ENCODE peak calls at places on chromosomes 11 and 22, in eight cellular contexts. One of them, this sample, is unnamed.

GRCh38 chr22:45053571-45053970 is 43.8 kb upstream of the PHF21B start:
- DNase-seq in CD8-positive, alpha-beta memory T cell: no peak
- DNase-seq in lung: no peak
- DNase-seq in neural progenitor cell: no peak
- DNase-seq in cardiac muscle cell: no peak
- DNase-seq in CD4-positive, alpha-beta T cell: no peak
- DNase-seq in caudate nucleus: no peak
- DNase-seq in uterus: no peak
- DNase-seq in this sample: no peak

GRCh38 chr11:103676413-103676812 is 360.0 kb upstream of the DDI1 start:
- DNase-seq in CD8-positive, alpha-beta memory T cell: no peak
- DNase-seq in lung: no peak
- DNase-seq in neural progenitor cell: no peak
- DNase-seq in cardiac muscle cell: no peak
- DNase-seq in CD4-positive, alpha-beta T cell: no peak
- DNase-seq in caudate nucleus: no peak
- DNase-seq in uterus: no peak
- DNase-seq in this sample: no peak

GRCh38 chr11:73077454-73077853 is 64.7 kb downstream of the FCHSD2 start:
- DNase-seq in CD8-positive, alpha-beta memory T cell: no peak
- DNase-seq in lung: no peak
- DNase-seq in neural progenitor cell: no peak
- DNase-seq in cardiac muscle cell: no peak
- DNase-seq in CD4-positive, alpha-beta T cell: no peak
- DNase-seq in caudate nucleus: no peak
- DNase-seq in uterus: no peak
- DNase-seq in this sample: no peak

GRCh38 chr11:57248780-57249383 is 11.8 kb upstream of the APLNR start:
- DNase-seq in CD8-positive, alpha-beta memory T cell: no peak
- DNase-seq in lung: peak
- DNase-seq in neural progenitor cell: peak
- DNase-seq in cardiac muscle cell: peak
- DNase-seq in CD4-positive, alpha-beta T cell: no peak
- DNase-seq in caudate nucleus: peak
- DNase-seq in uterus: peak
- DNase-seq in this sample: peak

GRCh38 chr11:108984548-108984947 is 319.7 kb downstream of the DDX10 start:
- DNase-seq in CD8-positive, alpha-beta memory T cell: no peak
- DNase-seq in lung: no peak
- DNase-seq in neural progenitor cell: no peak
- DNase-seq in cardiac muscle cell: no peak
- DNase-seq in CD4-positive, alpha-beta T cell: no peak
- DNase-seq in caudate nucleus: no peak
- DNase-seq in uterus: no peak
- DNase-seq in this sample: no peak

GRCh38 chr11:74141274-74141695 is 29.5 kb downstream of the C2CD3 start:
- DNase-seq in CD8-positive, alpha-beta memory T cell: no peak
- DNase-seq in lung: no peak
- DNase-seq in neural progenitor cell: peak
- DNase-seq in cardiac muscle cell: no peak
- DNase-seq in CD4-positive, alpha-beta T cell: no peak
- DNase-seq in caudate nucleus: no peak
- DNase-seq in uterus: no peak
- DNase-seq in this sample: no peak

GRCh38 chr22:46703996-46704370 is 34.1 kb downstream of the CERK start:
- DNase-seq in CD8-positive, alpha-beta memory T cell: no peak
- DNase-seq in lung: no peak
- DNase-seq in neural progenitor cell: no peak
- DNase-seq in cardiac muscle cell: no peak
- DNase-seq in CD4-positive, alpha-beta T cell: no peak
- DNase-seq in caudate nucleus: no peak
- DNase-seq in uterus: no peak
- DNase-seq in this sample: no peak

GRCh38 chr11:60700689-60701508 is 1.5 kb downstream of the MS4A8 start:
- DNase-seq in CD8-positive, alpha-beta memory T cell: no peak
- DNase-seq in lung: peak
- DNase-seq in neural progenitor cell: peak
- DNase-seq in cardiac muscle cell: peak
- DNase-seq in CD4-positive, alpha-beta T cell: no peak
- DNase-seq in caudate nucleus: no peak
- DNase-seq in uterus: no peak
- DNase-seq in this sample: no peak

GRCh38 chr11:120750647-120751419 is 239.3 kb downstream of the GRIK4 start:
- DNase-seq in CD8-positive, alpha-beta memory T cell: no peak
- DNase-seq in lung: no peak
- DNase-seq in neural progenitor cell: no peak
- DNase-seq in cardiac muscle cell: no peak
- DNase-seq in CD4-positive, alpha-beta T cell: no peak
- DNase-seq in caudate nucleus: no peak
- DNase-seq in uterus: no peak
- DNase-seq in this sample: no peak

GRCh38 chr11:67680701-67681472 is 6.5 kb upstream of the ALDH3B2 start:
- DNase-seq in CD8-positive, alpha-beta memory T cell: no peak
- DNase-seq in lung: no peak
- DNase-seq in neural progenitor cell: no peak
- DNase-seq in cardiac muscle cell: no peak
- DNase-seq in CD4-positive, alpha-beta T cell: no peak
- DNase-seq in caudate nucleus: no peak
- DNase-seq in uterus: no peak
- DNase-seq in this sample: no peak

GRCh38 chr11:86869966-86870570 is 69.7 kb downstream of the PRSS23 start:
- DNase-seq in CD8-positive, alpha-beta memory T cell: peak
- DNase-seq in lung: peak
- DNase-seq in neural progenitor cell: peak
- DNase-seq in cardiac muscle cell: peak
- DNase-seq in CD4-positive, alpha-beta T cell: peak
- DNase-seq in caudate nucleus: no peak
- DNase-seq in uterus: peak
- DNase-seq in this sample: peak

GRCh38 chr11:76025068-76025467 is 181.2 kb downstream of the WNT11 start:
- DNase-seq in CD8-positive, alpha-beta memory T cell: no peak
- DNase-seq in lung: no peak
- DNase-seq in neural progenitor cell: no peak
- DNase-seq in cardiac muscle cell: no peak
- DNase-seq in CD4-positive, alpha-beta T cell: no peak
- DNase-seq in caudate nucleus: no peak
- DNase-seq in uterus: no peak
- DNase-seq in this sample: no peak

GRCh38 chr22:40233886-40234285 is 56.2 kb downstream of the TNRC6B start:
- DNase-seq in CD8-positive, alpha-beta memory T cell: no peak
- DNase-seq in lung: no peak
- DNase-seq in neural progenitor cell: no peak
- DNase-seq in cardiac muscle cell: no peak
- DNase-seq in CD4-positive, alpha-beta T cell: no peak
- DNase-seq in caudate nucleus: no peak
- DNase-seq in uterus: no peak
- DNase-seq in this sample: no peak

GRCh38 chr11:83021780-83022125 is 49.9 kb downstream of the RAB30 start:
- DNase-seq in CD8-positive, alpha-beta memory T cell: no peak
- DNase-seq in lung: no peak
- DNase-seq in neural progenitor cell: no peak
- DNase-seq in cardiac muscle cell: no peak
- DNase-seq in CD4-positive, alpha-beta T cell: no peak
- DNase-seq in caudate nucleus: no peak
- DNase-seq in uterus: no peak
- DNase-seq in this sample: no peak
- H3K27ac ChIP-seq in CD8-positive, alpha-beta memory T cell: no peak
- H3K27ac ChIP-seq in lung: no peak
- H3K27ac ChIP-seq in neural progenitor cell: no peak
- H3K27ac ChIP-seq in cardiac muscle cell: no peak
- H3K27ac ChIP-seq in CD4-positive, alpha-beta T cell: no peak
- H3K27ac ChIP-seq in caudate nucleus: no peak
- H3K27ac ChIP-seq in uterus: no peak
- H3K27ac ChIP-seq in this sample: peak

DNA sequence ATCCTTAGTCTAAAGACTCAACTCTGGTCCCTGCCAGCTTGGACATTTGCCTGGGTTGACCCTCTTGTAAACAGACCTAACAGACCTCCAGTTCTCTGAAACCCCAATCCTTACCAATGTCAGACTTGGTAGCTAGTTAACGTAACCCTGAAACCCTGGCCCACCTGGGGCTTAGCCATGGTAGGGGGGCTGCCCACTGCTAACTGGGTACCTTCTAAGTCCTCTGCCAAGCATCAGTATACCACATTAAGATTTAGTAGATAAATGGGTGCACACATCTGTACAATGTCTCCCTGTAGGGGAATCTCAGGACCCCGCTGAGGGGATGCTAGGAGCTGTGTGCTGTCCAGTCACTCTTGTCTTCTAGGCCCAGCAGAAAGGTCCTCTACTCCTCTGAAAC is 29.9 kb upstream of the TH start:
- DNase-seq in CD8-positive, alpha-beta memory T cell: no peak
- DNase-seq in lung: no peak
- DNase-seq in neural progenitor cell: no peak
- DNase-seq in cardiac muscle cell: no peak
- DNase-seq in CD4-positive, alpha-beta T cell: no peak
- DNase-seq in caudate nucleus: no peak
- DNase-seq in uterus: no peak
- DNase-seq in this sample: no peak
- H3K27ac ChIP-seq in CD8-positive, alpha-beta memory T cell: no peak
- H3K27ac ChIP-seq in lung: no peak
- H3K27ac ChIP-seq in neural progenitor cell: no peak
- H3K27ac ChIP-seq in cardiac muscle cell: no peak
- H3K27ac ChIP-seq in CD4-positive, alpha-beta T cell: no peak
- H3K27ac ChIP-seq in caudate nucleus: no peak
- H3K27ac ChIP-seq in uterus: no peak
- H3K27ac ChIP-seq in this sample: no peak

GRCh38 chr22:49968831-49969661 is 8.5 kb downstream of the PIM3 start:
- DNase-seq in CD8-positive, alpha-beta memory T cell: no peak
- DNase-seq in lung: no peak
- DNase-seq in neural progenitor cell: peak
- DNase-seq in cardiac muscle cell: no peak
- DNase-seq in CD4-positive, alpha-beta T cell: no peak
- DNase-seq in caudate nucleus: no peak
- DNase-seq in uterus: peak
- DNase-seq in this sample: no peak

GRCh38 chr22:49967333-49968241 is 7.0 kb downstream of the PIM3 start:
- DNase-seq in CD8-positive, alpha-beta memory T cell: no peak
- DNase-seq in lung: peak
- DNase-seq in neural progenitor cell: peak
- DNase-seq in cardiac muscle cell: peak
- DNase-seq in CD4-positive, alpha-beta T cell: no peak
- DNase-seq in caudate nucleus: no peak
- DNase-seq in uterus: peak
- DNase-seq in this sample: peak

GRCh38 chr22:49969751-49970527 is 9.4 kb downstream of the PIM3 start:
- DNase-seq in CD8-positive, alpha-beta memory T cell: no peak
- DNase-seq in lung: no peak
- DNase-seq in neural progenitor cell: no peak
- DNase-seq in cardiac muscle cell: no peak
- DNase-seq in CD4-positive, alpha-beta T cell: no peak
- DNase-seq in caudate nucleus: no peak
- DNase-seq in uterus: peak
- DNase-seq in this sample: no peak

GRCh38 chr22:49966716-49967332 is 6.3 kb downstream of the PIM3 start:
- DNase-seq in CD8-positive, alpha-beta memory T cell: no peak
- DNase-seq in lung: peak
- DNase-seq in neural progenitor cell: peak
- DNase-seq in cardiac muscle cell: peak
- DNase-seq in CD4-positive, alpha-beta T cell: no peak
- DNase-seq in caudate nucleus: no peak
- DNase-seq in uterus: peak
- DNase-seq in this sample: no peak

GRCh38 chr22:49968313-49968830 is 7.8 kb downstream of the PIM3 start:
- DNase-seq in CD8-positive, alpha-beta memory T cell: no peak
- DNase-seq in lung: no peak
- DNase-seq in neural progenitor cell: no peak
- DNase-seq in cardiac muscle cell: no peak
- DNase-seq in CD4-positive, alpha-beta T cell: no peak
- DNase-seq in caudate nucleus: no peak
- DNase-seq in uterus: no peak
- DNase-seq in this sample: no peak
- H3K27ac ChIP-seq in CD8-positive, alpha-beta memory T cell: no peak
- H3K27ac ChIP-seq in lung: peak
- H3K27ac ChIP-seq in neural progenitor cell: no peak
- H3K27ac ChIP-seq in cardiac muscle cell: peak
- H3K27ac ChIP-seq in CD4-positive, alpha-beta T cell: no peak
- H3K27ac ChIP-seq in caudate nucleus: peak
- H3K27ac ChIP-seq in uterus: peak
- H3K27ac ChIP-seq in this sample: peak

DNA sequence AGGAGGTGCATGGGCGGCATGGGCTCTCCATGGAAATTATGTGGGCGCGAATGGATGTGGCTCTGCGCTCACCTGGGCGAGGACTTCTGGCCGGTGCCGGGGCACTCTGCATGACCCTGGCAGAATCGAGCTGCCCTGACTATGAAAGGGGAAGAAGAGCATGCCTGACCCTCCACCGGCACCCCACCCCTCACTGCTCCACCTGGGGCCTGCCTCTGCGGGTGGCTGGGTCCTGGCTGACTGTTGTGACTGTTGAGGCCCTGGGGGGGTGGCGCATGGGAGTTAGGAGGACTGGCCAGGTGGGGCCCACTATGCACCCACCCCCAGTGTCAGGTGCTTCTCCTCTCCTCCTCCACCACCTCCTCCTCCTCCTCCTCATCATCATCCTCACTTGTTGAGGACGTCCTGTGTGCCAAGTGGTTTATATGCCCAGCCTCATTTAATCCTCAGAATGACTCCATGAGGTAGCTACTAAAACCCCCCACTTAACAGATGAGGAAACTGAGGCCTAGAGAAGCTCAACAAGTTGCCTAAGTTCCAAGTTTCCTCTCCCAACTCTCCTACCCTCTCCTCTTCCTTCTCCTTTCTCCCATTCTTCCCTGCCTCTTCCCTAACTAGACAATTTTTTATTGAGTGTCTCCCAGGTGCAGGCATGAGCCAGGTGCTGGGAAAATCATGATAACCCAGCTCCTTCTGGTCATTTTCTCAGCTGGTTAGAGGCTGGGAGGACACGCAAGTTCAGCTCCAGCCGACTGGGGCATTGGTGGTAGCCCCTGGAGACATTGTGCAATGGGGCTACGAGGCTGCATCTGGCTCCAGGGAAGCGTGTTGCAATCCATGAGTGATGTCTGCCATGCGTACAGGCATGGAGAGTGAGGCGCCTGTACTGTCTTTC is 2.3 kb downstream of the MYEOV start:
- DNase-seq in CD8-positive, alpha-beta memory T cell: no peak
- DNase-seq in lung: peak
- DNase-seq in neural progenitor cell: no peak
- DNase-seq in cardiac muscle cell: no peak
- DNase-seq in CD4-positive, alpha-beta T cell: no peak
- DNase-seq in caudate nucleus: no peak
- DNase-seq in uterus: no peak
- DNase-seq in this sample: peak
- H3K27ac ChIP-seq in CD8-positive, alpha-beta memory T cell: peak
- H3K27ac ChIP-seq in lung: peak
- H3K27ac ChIP-seq in neural progenitor cell: no peak
- H3K27ac ChIP-seq in cardiac muscle cell: no peak
- H3K27ac ChIP-seq in CD4-positive, alpha-beta T cell: no peak
- H3K27ac ChIP-seq in caudate nucleus: peak
- H3K27ac ChIP-seq in uterus: no peak
- H3K27ac ChIP-seq in this sample: no peak

DNA sequence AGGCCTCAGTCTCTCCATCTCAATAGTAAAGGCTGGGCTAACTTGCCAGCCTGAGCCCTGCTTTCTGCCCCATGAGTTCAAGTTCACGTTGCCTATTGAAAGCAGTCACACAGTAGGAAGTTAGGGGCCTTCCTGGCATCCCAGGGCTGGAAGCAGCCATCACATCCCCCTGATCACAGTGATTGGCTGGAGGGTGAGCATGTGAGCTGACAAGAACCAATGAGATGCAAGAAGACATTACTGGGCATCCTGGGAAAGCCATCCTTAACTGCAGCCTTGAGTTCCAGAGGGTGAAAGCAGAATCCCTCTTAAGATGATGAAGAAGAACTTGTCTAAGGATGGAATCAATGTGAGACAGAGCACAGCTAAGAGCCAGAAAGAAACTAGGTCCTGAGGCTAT is 29.0 kb downstream of the IRAG1 start:
- DNase-seq in CD8-positive, alpha-beta memory T cell: no peak
- DNase-seq in lung: no peak
- DNase-seq in neural progenitor cell: no peak
- DNase-seq in cardiac muscle cell: no peak
- DNase-seq in CD4-positive, alpha-beta T cell: no peak
- DNase-seq in caudate nucleus: no peak
- DNase-seq in uterus: no peak
- DNase-seq in this sample: no peak
- H3K27ac ChIP-seq in CD8-positive, alpha-beta memory T cell: no peak
- H3K27ac ChIP-seq in lung: peak
- H3K27ac ChIP-seq in neural progenitor cell: no peak
- H3K27ac ChIP-seq in cardiac muscle cell: no peak
- H3K27ac ChIP-seq in CD4-positive, alpha-beta T cell: no peak
- H3K27ac ChIP-seq in caudate nucleus: no peak
- H3K27ac ChIP-seq in uterus: peak
- H3K27ac ChIP-seq in this sample: no peak

This sample was measured in substantia nigra.